ENCODE peak calls at places on chromosome 12, in ten cellular contexts. One of them, this sample, is unnamed.

GRCh38 chr12:114691810-114692557 is 8.0 kb upstream of the TBX3 start:
- DNase-seq in thoracic aorta: no peak
- DNase-seq in pancreas: no peak
- DNase-seq in type B pancreatic cell: no peak
- DNase-seq in tibial artery: no peak
- DNase-seq in ureter: peak; percentile 62
- DNase-seq in naive thymus-derived CD8-positive, alpha-beta T cell: no peak
- DNase-seq in hypothalamus: no peak
- DNase-seq in K562: no peak
- DNase-seq in stimulated activated CD8-positive, alpha-beta memory T cell treated with anti-CD3 and anti-CD28 coated beads, Interleukin-4, amount 100 ng/mL, for 1 hour: no peak
- DNase-seq in this sample: no peak

GRCh38 chr12:76260390-76260748 is 87.8 kb downstream of the BBS10 start:
- DNase-seq in stimulated activated CD8-positive, alpha-beta memory T cell treated with anti-CD3 and anti-CD28 coated beads, Interleukin-4, amount 100 ng/mL, for 1 hour: no peak
- DNase-seq in thoracic aorta: no peak
- DNase-seq in ureter: no peak
- DNase-seq in K562: no peak
- DNase-seq in pancreas: no peak
- DNase-seq in hypothalamus: no peak
- DNase-seq in naive thymus-derived CD8-positive, alpha-beta T cell: no peak
- DNase-seq in type B pancreatic cell: no peak
- DNase-seq in tibial artery: no peak
- DNase-seq in this sample: no peak

GRCh38 chr12:111578276-111578970 is 20.7 kb downstream of the ATXN2 start:
- DNase-seq in ureter: no peak
- DNase-seq in stimulated activated CD8-positive, alpha-beta memory T cell treated with anti-CD3 and anti-CD28 coated beads, Interleukin-4, amount 100 ng/mL, for 1 hour: no peak
- DNase-seq in pancreas: no peak
- DNase-seq in K562: peak; percentile 26
- DNase-seq in type B pancreatic cell: no peak
- DNase-seq in naive thymus-derived CD8-positive, alpha-beta T cell: no peak
- DNase-seq in hypothalamus: no peak
- DNase-seq in tibial artery: no peak
- DNase-seq in thoracic aorta: no peak
- DNase-seq in this sample: peak; percentile 80

GRCh38 chr12:597926-598568 is 65.2 kb downstream of the NINJ2 start:
- DNase-seq in thoracic aorta: no peak
- DNase-seq in ureter: peak; percentile 76
- DNase-seq in hypothalamus: no peak
- DNase-seq in type B pancreatic cell: no peak
- DNase-seq in stimulated activated CD8-positive, alpha-beta memory T cell treated with anti-CD3 and anti-CD28 coated beads, Interleukin-4, amount 100 ng/mL, for 1 hour: no peak
- DNase-seq in pancreas: no peak
- DNase-seq in tibial artery: no peak
- DNase-seq in naive thymus-derived CD8-positive, alpha-beta T cell: no peak
- DNase-seq in K562: no peak
- DNase-seq in this sample: peak; percentile 67

GRCh38 chr12:40192704-40193255 is 32.0 kb upstream of the LRRK2 start:
- DNase-seq in stimulated activated CD8-positive, alpha-beta memory T cell treated with anti-CD3 and anti-CD28 coated beads, Interleukin-4, amount 100 ng/mL, for 1 hour: no peak
- DNase-seq in tibial artery: no peak
- DNase-seq in K562: no peak
- DNase-seq in thoracic aorta: no peak
- DNase-seq in ureter: no peak
- DNase-seq in naive thymus-derived CD8-positive, alpha-beta T cell: no peak
- DNase-seq in hypothalamus: no peak
- DNase-seq in pancreas: no peak
- DNase-seq in type B pancreatic cell: no peak
- DNase-seq in this sample: peak; percentile 20

GRCh38 chr12:94710933-94711332 is 60.6 kb upstream of the TMCC3 start:
- DNase-seq in ureter: no peak
- DNase-seq in thoracic aorta: no peak
- DNase-seq in pancreas: no peak
- DNase-seq in K562: no peak
- DNase-seq in type B pancreatic cell: no peak
- DNase-seq in tibial artery: no peak
- DNase-seq in stimulated activated CD8-positive, alpha-beta memory T cell treated with anti-CD3 and anti-CD28 coated beads, Interleukin-4, amount 100 ng/mL, for 1 hour: no peak
- DNase-seq in naive thymus-derived CD8-positive, alpha-beta T cell: no peak
- DNase-seq in hypothalamus: no peak
- DNase-seq in this sample: no peak

GRCh38 chr12:79618848-79619404 is 71.8 kb downstream of the PAWR start:
- DNase-seq in pancreas: no peak
- DNase-seq in thoracic aorta: no peak
- DNase-seq in K562: no peak
- DNase-seq in stimulated activated CD8-positive, alpha-beta memory T cell treated with anti-CD3 and anti-CD28 coated beads, Interleukin-4, amount 100 ng/mL, for 1 hour: no peak
- DNase-seq in ureter: no peak
- DNase-seq in type B pancreatic cell: no peak
- DNase-seq in naive thymus-derived CD8-positive, alpha-beta T cell: no peak
- DNase-seq in tibial artery: no peak
- DNase-seq in hypothalamus: no peak
- DNase-seq in this sample: peak; percentile 74

GRCh38 chr12:3231399-3231876 is 154.3 kb downstream of the TSPAN9 start:
- DNase-seq in naive thymus-derived CD8-positive, alpha-beta T cell: peak; percentile 26
- DNase-seq in hypothalamus: no peak
- DNase-seq in tibial artery: no peak
- DNase-seq in stimulated activated CD8-positive, alpha-beta memory T cell treated with anti-CD3 and anti-CD28 coated beads, Interleukin-4, amount 100 ng/mL, for 1 hour: no peak
- DNase-seq in thoracic aorta: no peak
- DNase-seq in ureter: no peak
- DNase-seq in type B pancreatic cell: no peak
- DNase-seq in K562: no peak
- DNase-seq in pancreas: peak; percentile 33
- DNase-seq in this sample: no peak

GRCh38 chr12:46124848-46125619 is 134.7 kb upstream of the SCAF11 start:
- DNase-seq in hypothalamus: no peak
- DNase-seq in tibial artery: peak; percentile 45
- DNase-seq in pancreas: no peak
- DNase-seq in stimulated activated CD8-positive, alpha-beta memory T cell treated with anti-CD3 and anti-CD28 coated beads, Interleukin-4, amount 100 ng/mL, for 1 hour: peak; percentile 6
- DNase-seq in naive thymus-derived CD8-positive, alpha-beta T cell: peak; percentile 77
- DNase-seq in type B pancreatic cell: no peak
- DNase-seq in thoracic aorta: peak; percentile 6
- DNase-seq in K562: peak; percentile 39
- DNase-seq in ureter: peak; percentile 50
- DNase-seq in this sample: peak; percentile 82

This sample was measured in renal cortical epithelial cell.